ENCODE peak calls at places on chromosome 2, in six cellular contexts. C is IMR-90, N is fibroblast of villous mesenchyme, F is OCI-LY7, G is choroid plexus epithelial cell, Q is GM06990. B is an unnamed sample.

GRCh38 chr2:9984217-9984739 is 32.8 kb downstream of the GRHL1 start:
- DNase-seq in N (peak; percentile 71), F (peak; percentile 56), Q (no peak), C (peak; percentile 48), G (peak; percentile 71), B (no peak)

GRCh38 chr2:205372141-205372540 is 310.2 kb upstream of the NRP2 start:
- DNase-seq in N (peak; percentile 24), C (peak; percentile 60), Q (no peak), G (peak; percentile 40), F (no peak), B (no peak)

GRCh38 chr2:44522846-44523245 is 161.1 kb downstream of the CAMKMT start:
- DNase-seq in N (no peak), C (no peak), F (no peak), G (no peak), Q (no peak), B (no peak)

GRCh38 chr2:147663153-147663961 is 181.5 kb upstream of the ACVR2A start:
- DNase-seq in G (no peak), N (no peak), C (no peak), F (no peak), Q (peak; percentile 36), B (no peak)

GRCh38 chr2:96837575-96837974 is 6.2 kb downstream of the ANKRD23 start:
- DNase-seq in Q (no peak), G (no peak), N (no peak), C (no peak), F (no peak), B (no peak)

GRCh38 chr2:949894-950626 is 589 bp upstream of the SNTG2 start:
- DNase-seq in N (no peak), C (no peak), F (no peak), Q (no peak), G (no peak), B (no peak)

GRCh38 chr2:10818986-10819385 is 6.4 kb upstream of the PDIA6 start:
- DNase-seq in G (no peak), Q (no peak), F (no peak), C (no peak), N (no peak), B (no peak)

GRCh38 chr2:97963880-97964279 is 31.9 kb downstream of the TMEM131 start:
- DNase-seq in Q (no peak), G (no peak), N (no peak), F (no peak), C (peak; percentile 20), B (no peak)

GRCh38 chr2:121283670-121284245 is 1.2 kb downstream of the TFCP2L1 start:
- DNase-seq in G (no peak), F (no peak), N (no peak), C (no peak), Q (no peak), B (no peak)

GRCh38 chr2:88483200-88483599 is 30.7 kb upstream of the FOXI3 start:
- DNase-seq in C (no peak), Q (no peak), F (no peak), N (no peak), G (no peak), B (no peak)

GRCh38 chr2:134217924-134218323 is 35.9 kb upstream of the MGAT5 start:
- DNase-seq in G (no peak), N (peak; percentile 59), Q (peak; percentile 29), F (peak; percentile 33), C (peak; percentile 34), B (no peak)

GRCh38 chr2:113876503-113877387 is 13.1 kb upstream of the ACTR3 start:
- DNase-seq in G (no peak), N (no peak), Q (no peak), C (no peak), F (no peak), B (no peak)

GRCh38 chr2:109415460-109416004 is 198.2 kb downstream of the SEPTIN10 start:
- DNase-seq in Q (no peak), F (no peak), C (no peak), N (no peak), G (no peak), B (no peak)

GRCh38 chr2:20171445-20171977 is 53.4 kb downstream of the SDC1 start:
- DNase-seq in F (no peak), C (no peak), Q (no peak), G (no peak), N (no peak), B (no peak)

GRCh38 chr2:198316852-198317395 is 512.5 kb downstream of the PLCL1 start:
- DNase-seq in G (no peak), F (no peak), Q (no peak), N (no peak), C (no peak), B (no peak)

GRCh38 chr2:3784731-3785130 is 81.4 kb downstream of the DCDC2C start:
- DNase-seq in F (no peak), C (peak; percentile 78), N (no peak), G (peak; percentile 69), Q (no peak), B (no peak)

GRCh38 chr2:119809329-119810038 is 49.8 kb downstream of the PTPN4 start:
- DNase-seq in Q (no peak), F (no peak), N (peak; percentile 59), C (peak; percentile 89), G (peak; percentile 90), B (no peak)

GRCh38 chr2:142190805-142191204 is 60.0 kb upstream of the LRP1B start:
- DNase-seq in N (peak; percentile 19), G (peak; percentile 66), C (peak; percentile 21), F (no peak), Q (no peak), B (no peak)

GRCh38 chr2:179602452-179602851 is 259.0 kb downstream of the ZNF385B start:
- DNase-seq in C (peak; percentile 60), N (no peak), G (no peak), Q (no peak), F (no peak), B (no peak)

GRCh38 chr2:188940171-188940570 is 34.0 kb upstream of the COL3A1 start:
- DNase-seq in Q (no peak), C (peak; percentile 20), G (peak; percentile 36), N (no peak), F (no peak), B (no peak)

GRCh38 chr2:235594041-235594440 is 100.2 kb downstream of the AGAP1 start:
- DNase-seq in C (peak; percentile 89), N (peak; percentile 90), F (peak; percentile 68), Q (no peak), G (peak; percentile 95), B (no peak)

GRCh38 chr2:46097714-46098480 is 199.3 kb upstream of the EPAS1 start:
- DNase-seq in Q (no peak), C (peak; percentile 100), N (peak; percentile 99), G (peak; percentile 99), F (no peak), B (no peak)

GRCh38 chr2:145332210-145332609 is 812.3 kb upstream of the ZEB2 start:
- DNase-seq in G (no peak), C (no peak), N (no peak), Q (no peak), F (no peak), B (no peak)

GRCh38 chr2:234368861-234369261 is 128.0 kb downstream of the ARL4C start:
- DNase-seq in C (peak; percentile 28), G (peak; percentile 26), F (no peak), N (peak; percentile 83), Q (no peak), B (no peak)

GRCh38 chr2:25301453-25302352 is 40.0 kb downstream of the DNMT3A start:
- DNase-seq in Q (peak; percentile 85), N (peak; percentile 52), G (peak; percentile 64), C (peak; percentile 91), F (peak; percentile 45), B (peak; percentile 94)

GRCh38 chr2:46985512-46985911 is 69.9 kb upstream of the MCFD2 start:
- DNase-seq in F (no peak), Q (no peak), G (no peak), C (peak; percentile 47), N (no peak), B (no peak)

GRCh38 chr2:180124273-180124881 is 117.3 kb upstream of the CWC22 start:
- DNase-seq in F (peak; percentile 64), N (peak; percentile 68), C (peak; percentile 67), G (peak; percentile 81), Q (no peak), B (no peak)

GRCh38 chr2:201130524-201131186 is 14.7 kb downstream of the CFLAR start:
- DNase-seq in C (peak; percentile 91), N (peak; percentile 84), Q (peak; percentile 38), F (peak; percentile 9), G (peak; percentile 93), B (no peak)
- H3K4me3 ChIP-seq in C (no peak overlapping the region), N (no peak overlapping the region), Q (peak overlapping the region; percentile 84), F (no peak overlapping the region), G (peak overlapping the region; percentile 31), B (peak overlapping the region; percentile 60)

GRCh38 chr2:195659114-195659513 is 2.1 kb downstream of the SLC39A10 start:
- DNase-seq in G (no peak), C (peak; percentile 42), N (peak; percentile 35), F (peak; percentile 61), Q (no peak), B (no peak)
- H3K4me3 ChIP-seq in G (peak overlapping the region; percentile 94), C (peak overlapping the region; percentile 96), N (peak overlapping the region; percentile 88), F (peak overlapping the region; percentile 93), Q (peak overlapping the region; percentile 88), B (peak overlapping the region; percentile 79)

DNA sequence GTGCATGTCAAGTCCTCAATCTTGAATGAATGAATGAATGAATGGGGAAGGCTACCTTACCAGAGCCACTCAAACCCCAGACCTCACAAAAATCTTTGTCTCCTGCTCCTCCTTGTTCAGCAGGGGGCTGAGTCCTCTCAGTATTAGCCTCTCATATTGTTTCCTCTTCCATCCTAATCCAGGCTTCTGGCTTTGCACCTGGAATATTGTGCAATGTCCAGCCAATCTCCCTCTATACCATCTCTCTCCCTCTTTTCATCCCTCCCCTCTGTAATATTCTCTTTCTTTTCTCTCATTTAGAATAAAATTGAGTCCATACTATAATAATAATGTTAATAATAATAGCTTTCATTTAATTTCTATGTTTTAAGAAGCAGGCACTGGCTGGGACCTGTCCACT is 34.3 kb downstream of the ARHGAP25 start:
- DNase-seq in N (no peak), Q (no peak), G (no peak), C (no peak), F (no peak), B (no peak)
- H3K4me3 ChIP-seq in N (no peak overlapping the region), Q (no peak overlapping the region), G (no peak overlapping the region), C (no peak overlapping the region), F (peak overlapping the region; percentile 67), B (no peak overlapping the region)

GRCh38 chr2:74525717-74526648 is at the start of gene DQX1:
- DNase-seq in F (peak; percentile 63), Q (no peak), N (peak; percentile 38), C (peak; percentile 41), G (peak; percentile 46), B (peak; percentile 61)
- H3K4me3 ChIP-seq in F (no peak within 1 kb of the TSS), Q (no peak within 1 kb of the TSS), N (no peak within 1 kb of the TSS), C (no peak within 1 kb of the TSS), G (no peak within 1 kb of the TSS), B (no peak within 1 kb of the TSS)